ENCODE peak calls at places on chromosomes 4 and X, in nine cellular contexts. Q, B, X, Z, J, P, H, D and T are unnamed samples.

GRCh38 chrX:43564953-43565352 is 91.1 kb upstream of the MAOA start:
- DNase-seq in Q (no peak), B (no peak), X (no peak), Z (no peak), J (peak; percentile 14), P (no peak), H (no peak), D (no peak), T (no peak)

GRCh38 chrX:134396174-134396573 is 63.8 kb upstream of the HPRT1 start:
- DNase-seq in Q (no peak), B (peak; percentile 22), X (peak; percentile 8), Z (peak; percentile 20), J (peak; percentile 21), P (no peak), H (no peak), D (no peak), T (no peak)

GRCh38 chrX:112818114-112819012 is 22.3 kb downstream of the AMOT start:
- DNase-seq in Q (no peak), B (no peak), X (no peak), Z (no peak), J (no peak), P (no peak), H (no peak), D (no peak), T (no peak)

GRCh38 chrX:43661521-43662240 is 5.6 kb downstream of the MAOA start:
- DNase-seq in Q (no peak), B (no peak), X (no peak), Z (no peak), J (peak; percentile 61), P (no peak), H (no peak), D (no peak), T (no peak)

GRCh38 chr4:38157592-38157991 is 197.4 kb downstream of the PTTG2 start:
- DNase-seq in Q (no peak), B (no peak), X (no peak), Z (no peak), J (no peak), P (no peak), H (no peak), D (no peak), T (no peak)

GRCh38 chr4:100517864-100518341 is at the start of gene EMCN:
- DNase-seq in Q (no peak), B (no peak), X (no peak), Z (no peak), J (peak; percentile 79), P (no peak), H (no peak), D (no peak), T (no peak)

GRCh38 chr4:104524591-104524990 is 29.9 kb upstream of the CXXC4 start:
- DNase-seq in Q (peak; percentile 87), B (no peak), X (no peak), Z (no peak), J (peak; percentile 17), P (peak; percentile 45), H (no peak), D (no peak), T (no peak)

GRCh38 chr4:46676364-46676763 is 232.7 kb downstream of the COX7B2 start:
- DNase-seq in Q (no peak), B (no peak), X (no peak), Z (no peak), J (no peak), P (no peak), H (no peak), D (no peak), T (no peak)

GRCh38 chrX:125205084-125205917 is 114.4 kb upstream of the TEX13C start:
- DNase-seq in Q (peak; percentile 85), B (peak; percentile 39), X (no peak), Z (no peak), J (no peak), P (no peak), H (no peak), D (no peak), T (no peak)

GRCh38 chrX:68718443-68718820 is 71.0 kb downstream of the STARD8 start:
- DNase-seq in Q (no peak), B (no peak), X (no peak), Z (no peak), J (no peak), P (no peak), H (no peak), D (no peak), T (no peak)

GRCh38 chrX:152343306-152343705 is 107.8 kb downstream of the GABRA3 start:
- DNase-seq in Q (no peak), B (no peak), X (no peak), Z (no peak), J (no peak), P (no peak), H (no peak), D (no peak), T (no peak)

GRCh38 chr4:77009511-77010120 is 60.1 kb downstream of the SEPTIN11 start:
- DNase-seq in Q (no peak), B (no peak), X (no peak), Z (no peak), J (no peak), P (no peak), H (no peak), D (no peak), T (no peak)

GRCh38 chr4:119939066-119939995 is 127.3 kb downstream of the MAD2L1 start:
- DNase-seq in Q (no peak), B (no peak), X (no peak), Z (no peak), J (no peak), P (no peak), H (no peak), D (no peak), T (no peak)

GRCh38 chr4:4328840-4329239 is 38.8 kb downstream of the ZBTB49 start:
- DNase-seq in Q (no peak), B (no peak), X (no peak), Z (no peak), J (no peak), P (no peak), H (no peak), D (no peak), T (no peak)

GRCh38 chr4:183337833-183338232 is 15.6 kb upstream of the CLDN24 start:
- DNase-seq in Q (no peak), B (no peak), X (no peak), Z (no peak), J (no peak), P (no peak), H (no peak), D (no peak), T (no peak)

GRCh38 chr4:10083331-10083769 is 33.2 kb downstream of the WDR1 start:
- DNase-seq in Q (no peak), B (no peak), X (no peak), Z (no peak), J (no peak), P (no peak), H (no peak), D (no peak), T (no peak)

GRCh38 chr4:27149541-27150212 is 289.0 kb downstream of the STIM2 start:
- DNase-seq in Q (peak; percentile 51), B (no peak), X (no peak), Z (no peak), J (peak; percentile 14), P (peak; percentile 5), H (no peak), D (no peak), T (no peak)

GRCh38 chrX:19646298-19646697 is 131.0 kb upstream of the MAP3K15 start:
- DNase-seq in Q (no peak), B (no peak), X (no peak), Z (no peak), J (no peak), P (no peak), H (no peak), D (no peak), T (no peak)

GRCh38 chrX:11210397-11210796 is 82.8 kb upstream of the AMELX start:
- DNase-seq in Q (no peak), B (no peak), X (no peak), Z (no peak), J (peak; percentile 4), P (no peak), H (no peak), D (no peak), T (no peak)

GRCh38 chr4:186936496-186937375 is 213.1 kb upstream of the FAT1 start:
- DNase-seq in Q (peak; percentile 65), B (no peak), X (no peak), Z (no peak), J (peak; percentile 88), P (no peak), H (no peak), D (no peak), T (no peak)

GRCh38 chr4:175946472-175947116 is 119.0 kb upstream of the WDR17 start:
- DNase-seq in Q (no peak), B (no peak), X (peak; percentile 19), Z (peak; percentile 1), J (peak; percentile 48), P (no peak), H (no peak), D (no peak), T (no peak)

GRCh38 chr4:20251796-20252655 is at the start of gene SLIT2:
- DNase-seq in Q (peak; percentile 53), B (peak; percentile 92), X (no peak), Z (no peak), J (peak; percentile 87), P (no peak), H (no peak), D (peak; percentile 53), T (no peak)

GRCh38 chrX:64394874-64395567 is at the start of gene MTMR8:
- DNase-seq in Q (peak; percentile 54), B (peak; percentile 22), X (peak; percentile 85), Z (peak; percentile 39), J (peak; percentile 4), P (no peak), H (peak; percentile 66), D (peak; percentile 58), T (peak; percentile 72)

GRCh38 chr4:20418865-20419451 is 167.3 kb downstream of the SLIT2 start:
- DNase-seq in Q (peak; percentile 62), B (peak; percentile 32), X (peak; percentile 67), Z (peak; percentile 69), J (peak; percentile 88), P (peak; percentile 43), H (no peak), D (no peak), T (no peak)